ENCODE peak calls at places on chromosomes 16 and 17, in five cellular contexts. One of them, this sample, is unnamed.

GRCh38 chr17:47917581-47917980 is 21.5 kb downstream of the SP2 start:
- DNase-seq in prostate gland: no peak
- DNase-seq in stimulated activated CD4-positive, alpha-beta T cell treated with anti-CD3 and anti-CD28 coated beads, Interleukin-4, amount 100 ng/mL, for 4 hours: no peak
- DNase-seq in activated T-cell treated with anti-CD3 and anti-CD28 coated beads for 48 hours: no peak
- DNase-seq in T-helper 17 cell: no peak
- DNase-seq in this sample: no peak

GRCh38 chr16:55508941-55509920 is at the start of gene LPCAT2:
- DNase-seq in T-helper 17 cell: no peak
- DNase-seq in activated T-cell treated with anti-CD3 and anti-CD28 coated beads for 48 hours: peak
- DNase-seq in stimulated activated CD4-positive, alpha-beta T cell treated with anti-CD3 and anti-CD28 coated beads, Interleukin-4, amount 100 ng/mL, for 4 hours: no peak
- DNase-seq in prostate gland: peak
- DNase-seq in this sample: no peak

GRCh38 chr17:62573480-62574117 is 53.9 kb upstream of the MRC2 start:
- DNase-seq in prostate gland: no peak
- DNase-seq in activated T-cell treated with anti-CD3 and anti-CD28 coated beads for 48 hours: no peak
- DNase-seq in T-helper 17 cell: no peak
- DNase-seq in stimulated activated CD4-positive, alpha-beta T cell treated with anti-CD3 and anti-CD28 coated beads, Interleukin-4, amount 100 ng/mL, for 4 hours: no peak
- DNase-seq in this sample: no peak

GRCh38 chr16:52561910-52562741 is 15.2 kb upstream of the TOX3 start:
- DNase-seq in prostate gland: peak
- DNase-seq in activated T-cell treated with anti-CD3 and anti-CD28 coated beads for 48 hours: no peak
- DNase-seq in stimulated activated CD4-positive, alpha-beta T cell treated with anti-CD3 and anti-CD28 coated beads, Interleukin-4, amount 100 ng/mL, for 4 hours: no peak
- DNase-seq in T-helper 17 cell: no peak
- DNase-seq in this sample: no peak

GRCh38 chr16:11896776-11897175 is 19.0 kb downstream of the GSPT1 start:
- DNase-seq in activated T-cell treated with anti-CD3 and anti-CD28 coated beads for 48 hours: no peak
- DNase-seq in stimulated activated CD4-positive, alpha-beta T cell treated with anti-CD3 and anti-CD28 coated beads, Interleukin-4, amount 100 ng/mL, for 4 hours: no peak
- DNase-seq in prostate gland: no peak
- DNase-seq in T-helper 17 cell: no peak
- DNase-seq in this sample: no peak

GRCh38 chr16:27408602-27409031 is 6.6 kb downstream of the IL21R start:
- DNase-seq in prostate gland: no peak
- DNase-seq in stimulated activated CD4-positive, alpha-beta T cell treated with anti-CD3 and anti-CD28 coated beads, Interleukin-4, amount 100 ng/mL, for 4 hours: no peak
- DNase-seq in activated T-cell treated with anti-CD3 and anti-CD28 coated beads for 48 hours: no peak
- DNase-seq in T-helper 17 cell: no peak
- DNase-seq in this sample: no peak

GRCh38 chr16:678858-679807 is 1.1 kb upstream of the STUB1 start:
- DNase-seq in T-helper 17 cell: no peak
- DNase-seq in activated T-cell treated with anti-CD3 and anti-CD28 coated beads for 48 hours: peak
- DNase-seq in stimulated activated CD4-positive, alpha-beta T cell treated with anti-CD3 and anti-CD28 coated beads, Interleukin-4, amount 100 ng/mL, for 4 hours: peak
- DNase-seq in prostate gland: peak
- DNase-seq in this sample: peak

GRCh38 chr16:9351440-9351839 is 260.0 kb downstream of the HAPSTR1 start:
- DNase-seq in T-helper 17 cell: no peak
- DNase-seq in stimulated activated CD4-positive, alpha-beta T cell treated with anti-CD3 and anti-CD28 coated beads, Interleukin-4, amount 100 ng/mL, for 4 hours: no peak
- DNase-seq in prostate gland: no peak
- DNase-seq in activated T-cell treated with anti-CD3 and anti-CD28 coated beads for 48 hours: no peak
- DNase-seq in this sample: no peak

GRCh38 chr16:49876716-49877129 is 20.8 kb upstream of the ZNF423 start:
- DNase-seq in T-helper 17 cell: no peak
- DNase-seq in activated T-cell treated with anti-CD3 and anti-CD28 coated beads for 48 hours: peak
- DNase-seq in stimulated activated CD4-positive, alpha-beta T cell treated with anti-CD3 and anti-CD28 coated beads, Interleukin-4, amount 100 ng/mL, for 4 hours: no peak
- DNase-seq in prostate gland: no peak
- DNase-seq in this sample: peak

GRCh38 chr17:2054262-2054739 is 602 bp upstream of the HIC1 start:
- DNase-seq in stimulated activated CD4-positive, alpha-beta T cell treated with anti-CD3 and anti-CD28 coated beads, Interleukin-4, amount 100 ng/mL, for 4 hours: no peak
- DNase-seq in activated T-cell treated with anti-CD3 and anti-CD28 coated beads for 48 hours: peak
- DNase-seq in T-helper 17 cell: peak
- DNase-seq in prostate gland: no peak
- DNase-seq in this sample: peak

GRCh38 chr16:85838381-85838780 is 38.9 kb downstream of the COX4I1 start:
- DNase-seq in activated T-cell treated with anti-CD3 and anti-CD28 coated beads for 48 hours: no peak
- DNase-seq in prostate gland: no peak
- DNase-seq in T-helper 17 cell: no peak
- DNase-seq in stimulated activated CD4-positive, alpha-beta T cell treated with anti-CD3 and anti-CD28 coated beads, Interleukin-4, amount 100 ng/mL, for 4 hours: no peak
- DNase-seq in this sample: no peak

GRCh38 chr17:51666971-51667721 is 406.8 kb downstream of the UTP18 start:
- DNase-seq in T-helper 17 cell: no peak
- DNase-seq in stimulated activated CD4-positive, alpha-beta T cell treated with anti-CD3 and anti-CD28 coated beads, Interleukin-4, amount 100 ng/mL, for 4 hours: no peak
- DNase-seq in activated T-cell treated with anti-CD3 and anti-CD28 coated beads for 48 hours: no peak
- DNase-seq in prostate gland: no peak
- DNase-seq in this sample: no peak

GRCh38 chr17:3773511-3773910 is 27.5 kb downstream of the ITGAE start:
- DNase-seq in prostate gland: no peak
- DNase-seq in T-helper 17 cell: no peak
- DNase-seq in activated T-cell treated with anti-CD3 and anti-CD28 coated beads for 48 hours: no peak
- DNase-seq in stimulated activated CD4-positive, alpha-beta T cell treated with anti-CD3 and anti-CD28 coated beads, Interleukin-4, amount 100 ng/mL, for 4 hours: no peak
- DNase-seq in this sample: no peak

GRCh38 chr17:8865811-8866210 is 1.7 kb downstream of the PIK3R6 start:
- DNase-seq in T-helper 17 cell: no peak
- DNase-seq in activated T-cell treated with anti-CD3 and anti-CD28 coated beads for 48 hours: no peak
- DNase-seq in stimulated activated CD4-positive, alpha-beta T cell treated with anti-CD3 and anti-CD28 coated beads, Interleukin-4, amount 100 ng/mL, for 4 hours: no peak
- DNase-seq in prostate gland: no peak
- DNase-seq in this sample: no peak

GRCh38 chr17:57776366-57776765 is 31.3 kb upstream of the CCDC182 start:
- DNase-seq in activated T-cell treated with anti-CD3 and anti-CD28 coated beads for 48 hours: no peak
- DNase-seq in T-helper 17 cell: no peak
- DNase-seq in prostate gland: no peak
- DNase-seq in stimulated activated CD4-positive, alpha-beta T cell treated with anti-CD3 and anti-CD28 coated beads, Interleukin-4, amount 100 ng/mL, for 4 hours: no peak
- DNase-seq in this sample: no peak

GRCh38 chr17:58321571-58322525 is 6.7 kb downstream of the TSPOAP1 start:
- DNase-seq in prostate gland: no peak
- DNase-seq in activated T-cell treated with anti-CD3 and anti-CD28 coated beads for 48 hours: no peak
- DNase-seq in stimulated activated CD4-positive, alpha-beta T cell treated with anti-CD3 and anti-CD28 coated beads, Interleukin-4, amount 100 ng/mL, for 4 hours: no peak
- DNase-seq in T-helper 17 cell: no peak
- DNase-seq in this sample: no peak

GRCh38 chr17:79977161-79977631 is 58.5 kb downstream of the TBC1D16 start:
- DNase-seq in prostate gland: no peak
- DNase-seq in activated T-cell treated with anti-CD3 and anti-CD28 coated beads for 48 hours: no peak
- DNase-seq in T-helper 17 cell: no peak
- DNase-seq in stimulated activated CD4-positive, alpha-beta T cell treated with anti-CD3 and anti-CD28 coated beads, Interleukin-4, amount 100 ng/mL, for 4 hours: no peak
- DNase-seq in this sample: no peak

GRCh38 chr17:50459756-50460155 is 8.9 kb downstream of the CHAD start:
- DNase-seq in activated T-cell treated with anti-CD3 and anti-CD28 coated beads for 48 hours: no peak
- DNase-seq in T-helper 17 cell: no peak
- DNase-seq in stimulated activated CD4-positive, alpha-beta T cell treated with anti-CD3 and anti-CD28 coated beads, Interleukin-4, amount 100 ng/mL, for 4 hours: no peak
- DNase-seq in prostate gland: no peak
- DNase-seq in this sample: no peak

GRCh38 chr17:40932608-40933007 is 4.8 kb downstream of the KRT23 start:
- DNase-seq in T-helper 17 cell: no peak
- DNase-seq in prostate gland: no peak
- DNase-seq in activated T-cell treated with anti-CD3 and anti-CD28 coated beads for 48 hours: no peak
- DNase-seq in stimulated activated CD4-positive, alpha-beta T cell treated with anti-CD3 and anti-CD28 coated beads, Interleukin-4, amount 100 ng/mL, for 4 hours: no peak
- DNase-seq in this sample: no peak

GRCh38 chr16:67150058-67150832 is 553 bp downstream of the B3GNT9 start:
- DNase-seq in T-helper 17 cell: no peak
- DNase-seq in stimulated activated CD4-positive, alpha-beta T cell treated with anti-CD3 and anti-CD28 coated beads, Interleukin-4, amount 100 ng/mL, for 4 hours: peak
- DNase-seq in prostate gland: no peak
- DNase-seq in activated T-cell treated with anti-CD3 and anti-CD28 coated beads for 48 hours: no peak
- DNase-seq in this sample: peak